ENCODE peak calls at places on chromosomes 16 and 17, in nine cellular contexts. Y is fibroblast of pulmonary artery; Z is AG10803; S is activated naive CD4-positive, alpha-beta T cell; O is transverse colon; R is A549; Q is left lung; U is activated T-cell treated with anti-CD3 and anti-CD28 coated beads, Interleukin-2, amount 50 U/mL, for 48 hours; N is islet precursor cell. T is an unnamed sample.

GRCh38 chr17:40320771-40321501 is 12.0 kb downstream of the RARA start:
- DNase-seq in Y (peak), Z (peak), S (no peak), O (peak), R (no peak), Q (peak), U (no peak), N (no peak), T (no peak)

GRCh38 chr16:51390877-51391276 is 239.8 kb upstream of the SALL1 start:
- DNase-seq in Y (no peak), Z (no peak), S (no peak), O (no peak), R (no peak), Q (no peak), U (no peak), N (no peak), T (no peak)

GRCh38 chr17:45584092-45585036 is 93.8 kb upstream of the PLEKHM1 start:
- DNase-seq in Y (peak), Z (peak), S (no peak), O (peak), R (peak), Q (peak), U (peak), N (peak), T (peak)

GRCh38 chr17:81200695-81201580 is 21.8 kb downstream of the CEP131 start:
- DNase-seq in Y (peak), Z (peak), S (no peak), O (peak), R (peak), Q (no peak), U (peak), N (peak), T (peak)

GRCh38 chr16:72474511-72475123 is 302.7 kb upstream of the PMFBP1 start:
- DNase-seq in Y (peak), Z (peak), S (no peak), O (no peak), R (no peak), Q (no peak), U (no peak), N (peak), T (peak)

GRCh38 chr17:66386789-66387351 is 84.5 kb downstream of the PRKCA start:
- DNase-seq in Y (peak), Z (no peak), S (no peak), O (no peak), R (peak), Q (no peak), U (no peak), N (peak), T (no peak)

GRCh38 chr16:72932677-72933335 is 115.1 kb downstream of the ZFHX3 start:
- DNase-seq in Y (no peak), Z (no peak), S (no peak), O (no peak), R (no peak), Q (no peak), U (no peak), N (no peak), T (no peak)

GRCh38 chr16:6165330-6165984 is 1067.9 kb upstream of the EEF2KMT start:
- DNase-seq in Y (no peak), Z (no peak), S (no peak), O (no peak), R (peak), Q (no peak), U (no peak), N (no peak), T (no peak)

GRCh38 chr17:29839656-29840055 is 90.4 kb downstream of the SSH2 start:
- DNase-seq in Y (no peak), Z (no peak), S (no peak), O (no peak), R (no peak), Q (no peak), U (no peak), N (no peak), T (no peak)

GRCh38 chr17:79788989-79789942 is 7.6 kb downstream of the CBX8 start:
- DNase-seq in Y (no peak), Z (no peak), S (no peak), O (no peak), R (no peak), Q (peak), U (no peak), N (peak), T (no peak)

GRCh38 chr17:43987131-43988021 is 17.0 kb upstream of the NAGS start:
- DNase-seq in Y (no peak), Z (no peak), S (no peak), O (no peak), R (no peak), Q (no peak), U (no peak), N (no peak), T (no peak)

GRCh38 chr16:10619271-10619849 is 39.0 kb upstream of the EMP2 start:
- DNase-seq in Y (no peak), Z (no peak), S (no peak), O (peak), R (no peak), Q (peak), U (peak), N (peak), T (no peak)

GRCh38 chr17:80457236-80457856 is 19.1 kb downstream of the NPTX1 start:
- DNase-seq in Y (no peak), Z (no peak), S (no peak), O (no peak), R (no peak), Q (peak), U (no peak), N (peak), T (no peak)

GRCh38 chr17:41586863-41587495 is at the start of gene KRT14:
- DNase-seq in Y (no peak), Z (no peak), S (no peak), O (no peak), R (no peak), Q (no peak), U (no peak), N (no peak), T (no peak)

GRCh38 chr16:28063047-28063521 is 430 bp downstream of the GSG1L start:
- DNase-seq in Y (peak), Z (peak), S (no peak), O (no peak), R (peak), Q (no peak), U (no peak), N (no peak), T (no peak)

GRCh38 chr17:76953066-76953465 is 84.9 kb downstream of the MGAT5B start:
- DNase-seq in Y (no peak), Z (no peak), S (no peak), O (no peak), R (no peak), Q (no peak), U (no peak), N (no peak), T (no peak)

GRCh38 chr17:59332890-59333377 is 1.5 kb downstream of the YPEL2 start:
- DNase-seq in Y (peak), Z (peak), S (no peak), O (peak), R (no peak), Q (no peak), U (no peak), N (no peak), T (no peak)

GRCh38 chr16:72300892-72301291 is 128.9 kb upstream of the PMFBP1 start:
- DNase-seq in Y (no peak), Z (no peak), S (no peak), O (peak), R (no peak), Q (no peak), U (no peak), N (no peak), T (no peak)

GRCh38 chr17:41500131-41500911 is 5.1 kb downstream of the KRT13 start:
- DNase-seq in Y (peak), Z (peak), S (no peak), O (no peak), R (peak), Q (no peak), U (no peak), N (peak), T (no peak)

GRCh38 chr17:57085448-57086068 is 512 bp downstream of the AKAP1 start:
- DNase-seq in Y (peak), Z (peak), S (peak), O (peak), R (peak), Q (peak), U (peak), N (peak), T (peak)

GRCh38 chr17:48373882-48374281 is 56.1 kb downstream of the SKAP1 start:
- DNase-seq in Y (no peak), Z (no peak), S (no peak), O (no peak), R (no peak), Q (no peak), U (no peak), N (no peak), T (no peak)

T was measured in Jurkat, Clone E6-1.